ENCODE peak calls at places on chromosomes 7 and 10, in five cellular contexts. N, D, K, I and T are unnamed samples.

GRCh38 chr10:5252177-5253037 is 55.8 kb downstream of the AKR1C4 start:
- DNase-seq in K (no peak), I (no peak), N (no peak), D (peak; percentile 39), T (no peak)

GRCh38 chr7:952548-953441 is 1.7 kb downstream of the ADAP1 start:
- DNase-seq in I (no peak), D (no peak), N (no peak), K (peak; percentile 51), T (no peak)

GRCh38 chr7:98964596-98964995 is 86.3 kb downstream of the TRRAP start:
- DNase-seq in I (no peak), N (no peak), K (no peak), D (no peak), T (no peak)

GRCh38 chr10:73117976-73118743 is 7.9 kb downstream of the NUDT13 start:
- DNase-seq in D (peak; percentile 72), N (peak; percentile 44), I (no peak), K (no peak), T (peak; percentile 67)

GRCh38 chr7:68245688-68246087 is 1249.1 kb downstream of the TYW1 start:
- DNase-seq in I (no peak), K (no peak), D (no peak), N (no peak), T (peak; percentile 73)

GRCh38 chr10:78542536-78542935 is 508.9 kb downstream of the RPS24 start:
- DNase-seq in D (no peak), I (no peak), K (no peak), N (no peak), T (no peak)

GRCh38 chr10:3949741-3950140 is 164.7 kb upstream of the KLF6 start:
- DNase-seq in I (no peak), N (no peak), D (no peak), K (no peak), T (no peak)

GRCh38 chr10:71394926-71395562 is 1.7 kb upstream of the CDH23 start:
- DNase-seq in N (no peak), I (no peak), D (no peak), K (no peak), T (no peak)

GRCh38 chr7:135801877-135802276 is 53.3 kb upstream of the FAM180A start:
- DNase-seq in D (no peak), N (no peak), K (no peak), I (no peak), T (no peak)

GRCh38 chr7:45897042-45897690 is 8.9 kb downstream of the IGFBP1 start:
- DNase-seq in K (no peak), D (peak; percentile 87), I (no peak), N (peak; percentile 65), T (peak; percentile 37)

GRCh38 chr7:36430171-36430570 is 40.5 kb downstream of the ANLN start:
- DNase-seq in I (no peak), K (no peak), D (no peak), N (no peak), T (no peak)

GRCh38 chr10:75283150-75284096 is 47.7 kb upstream of the COMTD1 start:
- DNase-seq in I (no peak), N (peak; percentile 54), K (no peak), D (peak; percentile 17), T (peak; percentile 54)

GRCh38 chr7:28573751-28574295 is 161.5 kb downstream of the CREB5 start:
- DNase-seq in D (no peak), K (no peak), N (peak; percentile 47), I (no peak), T (no peak)

GRCh38 chr7:155371884-155372781 is 74.5 kb downstream of the INSIG1 start:
- DNase-seq in K (peak; percentile 47), I (no peak), D (no peak), N (no peak), T (no peak)

GRCh38 chr7:1457949-1458675 is 1.2 kb downstream of the MICALL2 start:
- DNase-seq in K (no peak), N (no peak), I (no peak), D (no peak), T (no peak)